ENCODE peak calls at places on chromosomes 1 and 21, in six cellular contexts. P, W, X, Y, C and N are unnamed samples.

GRCh38 chr1:60559371-60559770 is 485.8 kb upstream of the C1orf87 start:
- DNase-seq in P (no peak), W (no peak), X (no peak), Y (no peak), C (no peak), N (no peak)

GRCh38 chr1:107443027-107443426 is 302.2 kb downstream of the NTNG1 start:
- DNase-seq in P (no peak), W (no peak), X (no peak), Y (no peak), C (no peak), N (no peak)

GRCh38 chr1:22275626-22276395 is 132.9 kb upstream of the WNT4 start:
- DNase-seq in P (peak; percentile 67), W (peak; percentile 68), X (peak; percentile 75), Y (peak; percentile 81), C (peak; percentile 29), N (no peak)

GRCh38 chr21:46189213-46189958 is 5.1 kb upstream of the SPATC1L start:
- DNase-seq in P (no peak), W (peak; percentile 82), X (no peak), Y (no peak), C (no peak), N (no peak)

GRCh38 chr1:50213505-50213904 is 104.8 kb downstream of the ELAVL4 start:
- DNase-seq in P (no peak), W (no peak), X (no peak), Y (no peak), C (no peak), N (no peak)

GRCh38 chr1:93845554-93846150 is 33.4 kb downstream of the DNTTIP2 start:
- DNase-seq in P (peak; percentile 83), W (peak; percentile 95), X (peak; percentile 37), Y (peak; percentile 78), C (no peak), N (peak; percentile 7)

GRCh38 chr1:109379422-109379821 is 18.3 kb downstream of the SORT1 start:
- DNase-seq in P (peak; percentile 67), W (peak; percentile 70), X (no peak), Y (no peak), C (no peak), N (no peak)

GRCh38 chr1:59125711-59126320 is 171.1 kb upstream of the FGGY start:
- DNase-seq in P (no peak), W (peak; percentile 35), X (no peak), Y (no peak), C (no peak), N (no peak)

GRCh38 chr1:21866629-21867009 is 54.6 kb downstream of the LDLRAD2 start:
- DNase-seq in P (peak; percentile 60), W (no peak), X (no peak), Y (no peak), C (no peak), N (no peak)

GRCh38 chr1:231161711-231162299 is at the start of gene TRIM67:
- DNase-seq in P (no peak), W (no peak), X (peak; percentile 74), Y (peak; percentile 66), C (no peak), N (no peak)

GRCh38 chr21:20639026-20639425 is 359.2 kb upstream of the NCAM2 start:
- DNase-seq in P (peak; percentile 45), W (no peak), X (no peak), Y (no peak), C (no peak), N (no peak)

GRCh38 chr21:42337830-42338729 is 12.7 kb downstream of the TFF2 start:
- DNase-seq in P (peak; percentile 95), W (peak; percentile 67), X (peak; percentile 87), Y (peak; percentile 94), C (no peak), N (peak; percentile 51)

GRCh38 chr21:34812510-34813265 is 143.9 kb downstream of the CLIC6 start:
- DNase-seq in P (peak; percentile 93), W (peak; percentile 90), X (no peak), Y (no peak), C (no peak), N (no peak)

GRCh38 chr1:4549933-4550332 is 104.5 kb upstream of the AJAP1 start:
- DNase-seq in P (peak; percentile 12), W (no peak), X (peak; percentile 70), Y (peak; percentile 1), C (no peak), N (no peak)

GRCh38 chr1:6108937-6109636 is 63.4 kb downstream of the KCNAB2 start:
- DNase-seq in P (peak; percentile 89), W (peak; percentile 73), X (peak; percentile 66), Y (peak; percentile 64), C (peak; percentile 35), N (peak; percentile 24)

GRCh38 chr1:61141288-61142044 is 59.1 kb downstream of the NFIA start:
- DNase-seq in P (peak; percentile 68), W (peak; percentile 78), X (no peak), Y (no peak), C (no peak), N (peak; percentile 9)

GRCh38 chr1:47708658-47709301 is 270.9 kb downstream of the FOXD2 start:
- DNase-seq in P (no peak), W (peak; percentile 35), X (peak; percentile 88), Y (peak; percentile 96), C (no peak), N (no peak)

GRCh38 chr1:179129702-179130473 is 48.0 kb downstream of the TOR3A start:
- DNase-seq in P (no peak), W (peak; percentile 66), X (no peak), Y (no peak), C (no peak), N (peak; percentile 88)

GRCh38 chr21:37219766-37220432 is 47.2 kb downstream of the VPS26C start:
- DNase-seq in P (no peak), W (no peak), X (no peak), Y (no peak), C (no peak), N (no peak)

GRCh38 chr21:34126269-34126668 is 52.9 kb downstream of the MRPS6 start:
- DNase-seq in P (no peak), W (peak; percentile 65), X (peak; percentile 50), Y (peak; percentile 41), C (no peak), N (no peak)

GRCh38 chr1:161046574-161047167 is 894 bp upstream of the USF1 start:
- DNase-seq in P (no peak), W (no peak), X (no peak), Y (no peak), C (no peak), N (peak; percentile 68)

GRCh38 chr1:10802948-10803715 is 6.7 kb upstream of the CASZ1 start:
- DNase-seq in P (no peak), W (no peak), X (no peak), Y (no peak), C (no peak), N (no peak)
- H2AFZ ChIP-seq in P (no peak overlapping the region), W (no peak overlapping the region), X (peak overlapping the region; percentile 77), Y (no peak overlapping the region), C (no peak overlapping the region), N (no peak overlapping the region)

DNA sequence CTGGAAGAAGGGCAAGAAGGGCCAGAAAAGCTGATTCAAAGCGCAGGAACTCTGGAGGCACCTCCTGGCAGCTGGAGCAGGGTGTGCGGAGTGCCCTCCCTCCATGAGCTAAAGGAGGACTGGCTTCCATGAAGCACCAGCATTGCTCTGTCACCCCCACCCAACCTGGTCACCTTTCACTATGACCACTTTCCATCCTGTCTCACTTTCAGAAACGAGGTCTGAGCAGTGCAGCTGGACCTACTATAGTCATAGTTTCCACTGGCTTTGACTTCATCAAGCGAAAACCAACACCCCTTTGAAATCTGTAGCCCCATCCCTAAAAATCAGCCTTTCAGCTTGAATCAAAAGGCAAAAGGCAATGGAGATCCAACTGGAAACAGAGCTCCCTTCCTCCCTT is 84.8 kb upstream of the CACNA1E start:
- DNase-seq in P (no peak), W (no peak), X (no peak), Y (no peak), C (no peak), N (peak; percentile 64)
- TF ChIP-seq EZH2phosphoT487 in P (no peak), W (no peak), X (no peak), Y (no peak), C (no peak), N (no peak)

GRCh38 chr1:235651170-235651806 is 1.7 kb upstream of the GNG4 start:
- DNase-seq in P (no peak), W (no peak), X (no peak), Y (no peak), C (no peak), N (no peak)

GRCh38 chr1:235649722-235650163 is at the start of gene GNG4:
- DNase-seq in P (no peak), W (no peak), X (peak; percentile 80), Y (peak; percentile 75), C (no peak), N (no peak)

GRCh38 chr1:235648954-235649721 is 446 bp downstream of the GNG4 start:
- DNase-seq in P (peak; percentile 38), W (peak; percentile 87), X (peak; percentile 91), Y (peak; percentile 92), C (no peak), N (peak; percentile 19)

GRCh38 chr1:235652364-235652763 is 2.8 kb upstream of the GNG4 start:
- DNase-seq in P (no peak), W (no peak), X (no peak), Y (no peak), C (no peak), N (no peak)

DNA sequence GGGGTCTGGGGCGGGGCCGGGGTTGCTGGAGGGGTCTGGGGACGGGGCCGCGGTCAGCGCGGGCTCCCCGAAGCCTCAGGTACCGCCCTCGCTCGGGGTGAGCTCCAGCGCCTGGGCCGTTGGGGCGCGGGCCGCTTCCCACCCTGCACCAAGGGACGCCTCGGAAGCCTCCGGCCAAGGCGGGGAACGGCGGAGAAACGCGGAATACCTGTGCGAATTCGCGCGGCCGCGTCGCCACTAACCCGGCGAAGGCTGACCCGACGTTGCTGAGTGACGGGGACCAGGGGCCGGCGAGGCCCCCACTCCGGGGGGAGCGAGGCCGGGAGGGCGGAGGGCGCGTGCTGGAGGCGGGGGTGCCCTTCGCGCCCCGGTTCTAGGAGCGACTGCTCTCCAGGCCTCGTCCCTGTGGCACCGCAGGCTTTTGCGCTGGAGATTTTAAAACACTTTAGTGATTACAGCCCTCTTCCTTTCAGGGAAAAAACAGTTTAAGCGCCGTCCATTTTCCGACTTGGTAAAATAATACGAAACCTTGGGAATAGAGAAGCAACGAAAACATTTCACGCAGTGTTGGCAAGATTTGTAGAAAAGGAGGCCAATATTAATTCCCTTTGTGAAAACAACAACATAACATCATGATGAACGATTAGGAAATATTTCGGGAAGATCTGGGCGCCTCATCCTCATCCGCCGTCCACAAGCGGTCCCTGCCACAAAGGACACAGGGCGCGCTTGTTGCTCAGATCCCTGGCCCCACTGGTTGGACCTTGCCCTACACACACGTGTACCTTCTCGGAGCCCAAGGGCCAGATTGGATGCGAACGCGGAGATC is 971 bp upstream of the GNG4 start:
- DNase-seq in P (no peak), W (peak; percentile 8), X (peak; percentile 80), Y (peak; percentile 86), C (no peak), N (no peak)
- TF ChIP-seq EZH2 in P (no peak), W (peak; percentile 88), X (peak; percentile 43), Y (no peak), C (no peak), N (no peak)

GRCh38 chr1:172907834-172908326 is 142.9 kb downstream of the TNFSF18 start:
- DNase-seq in P (no peak), W (no peak), X (no peak), Y (no peak), C (no peak), N (no peak)

GRCh38 chr1:172909606-172910326 is 141.0 kb downstream of the TNFSF18 start:
- DNase-seq in P (peak; percentile 98), W (peak; percentile 77), X (no peak), Y (no peak), C (no peak), N (no peak)

GRCh38 chr1:172903581-172904220 is 147.0 kb downstream of the TNFSF18 start:
- DNase-seq in P (peak; percentile 91), W (peak; percentile 48), X (no peak), Y (no peak), C (no peak), N (no peak)

GRCh38 chr1:172905452-172905851 is 145.3 kb downstream of the TNFSF18 start:
- DNase-seq in P (no peak), W (peak; percentile 73), X (no peak), Y (no peak), C (no peak), N (no peak)

GRCh38 chr1:172906778-172907592 is 143.8 kb downstream of the TNFSF18 start:
- DNase-seq in P (peak; percentile 99), W (peak; percentile 92), X (no peak), Y (no peak), C (peak; percentile 73), N (peak; percentile 97)
- H2AFZ ChIP-seq in P (peak overlapping the region; percentile 59), W (no peak overlapping the region), X (no peak overlapping the region), Y (peak overlapping the region; percentile 48), C (no peak overlapping the region), N (no peak overlapping the region)